ENCODE peak calls at places on chromosomes 12 and 14, in ten cellular contexts. C, Z, B, U, W, L, J, N, D and I are unnamed samples.

GRCh38 chr14:69101331-69101826 is 51.5 kb downstream of the DCAF5 start:
- DNase-seq in C (peak), Z (peak), B (no peak), U (no peak), W (peak), L (no peak), J (peak), N (peak), D (peak), I (no peak)

GRCh38 chr14:57199911-57200310 is 68.8 kb downstream of the EXOC5 start:
- DNase-seq in C (no peak), Z (no peak), B (no peak), U (no peak), W (no peak), L (no peak), J (no peak), N (no peak), D (no peak), I (no peak)

GRCh38 chr12:100365411-100365810 is 8.5 kb downstream of the SLC17A8 start:
- DNase-seq in C (no peak), Z (no peak), B (no peak), U (no peak), W (no peak), L (no peak), J (no peak), N (no peak), D (peak), I (no peak)

GRCh38 chr14:96682401-96682800 is 114.8 kb upstream of the VRK1 start:
- DNase-seq in C (no peak), Z (no peak), B (no peak), U (no peak), W (no peak), L (no peak), J (no peak), N (no peak), D (no peak), I (no peak)

GRCh38 chr14:71130491-71131179 is 223.4 kb downstream of the PCNX1 start:
- DNase-seq in C (no peak), Z (no peak), B (no peak), U (peak), W (peak), L (no peak), J (no peak), N (peak), D (peak), I (no peak)

GRCh38 chr14:21612324-21612723 is 22.4 kb downstream of the OR10G2 start:
- DNase-seq in C (no peak), Z (no peak), B (no peak), U (peak), W (peak), L (no peak), J (no peak), N (no peak), D (no peak), I (no peak)

GRCh38 chr14:21092147-21093011 is 6.1 kb downstream of the ZNF219 start:
- DNase-seq in C (peak), Z (peak), B (peak), U (no peak), W (peak), L (no peak), J (peak), N (peak), D (peak), I (peak)

GRCh38 chr12:109752117-109753053 is 38.8 kb downstream of the FAM222A start:
- DNase-seq in C (no peak), Z (no peak), B (peak), U (no peak), W (no peak), L (no peak), J (peak), N (no peak), D (no peak), I (peak)

GRCh38 chr12:28035483-28035882 is 63.0 kb upstream of the PTHLH start:
- DNase-seq in C (no peak), Z (no peak), B (no peak), U (no peak), W (peak), L (no peak), J (no peak), N (peak), D (peak), I (no peak)

GRCh38 chr14:73610692-73611091 is 1.6 kb upstream of the ACOT6 start:
- DNase-seq in C (no peak), Z (no peak), B (peak), U (no peak), W (no peak), L (no peak), J (no peak), N (no peak), D (peak), I (peak)

GRCh38 chr14:66281036-66281776 is 205.0 kb upstream of the CCDC196 start:
- DNase-seq in C (no peak), Z (no peak), B (no peak), U (no peak), W (no peak), L (no peak), J (no peak), N (no peak), D (no peak), I (no peak)

GRCh38 chr12:95700316-95700785 is 90.2 kb downstream of the NTN4 start:
- DNase-seq in C (no peak), Z (no peak), B (no peak), U (peak), W (peak), L (no peak), J (no peak), N (no peak), D (no peak), I (no peak)

GRCh38 chr12:26940820-26941219 is 2.5 kb downstream of the FGFR1OP2 start:
- DNase-seq in C (no peak), Z (no peak), B (no peak), U (no peak), W (peak), L (no peak), J (no peak), N (peak), D (no peak), I (no peak)

GRCh38 chr12:10771132-10771733 is 31.2 kb downstream of the TAS2R7 start:
- DNase-seq in C (peak), Z (peak), B (no peak), U (no peak), W (peak), L (no peak), J (peak), N (peak), D (peak), I (peak)

DNA sequence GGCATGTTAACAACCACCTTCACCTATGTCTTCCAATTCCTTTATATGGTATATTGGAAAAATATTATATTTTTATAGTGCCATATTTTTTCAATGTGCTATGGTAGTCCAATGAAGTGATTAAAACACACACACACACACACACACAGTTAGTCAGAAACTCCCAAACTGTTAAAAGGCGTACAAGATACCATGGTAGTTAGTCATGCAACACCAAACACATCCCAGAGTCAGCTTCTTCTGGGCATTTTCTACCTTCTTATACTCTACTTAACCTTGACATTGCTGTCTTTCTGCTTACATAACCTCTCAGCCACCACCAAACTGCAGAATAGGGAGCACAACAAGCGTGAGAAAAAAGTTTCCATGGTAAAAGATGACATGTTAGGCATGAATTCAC is 113.8 kb downstream of the KLHL28 start:
- DNase-seq in C (no peak), Z (no peak), B (no peak), U (no peak), W (no peak), L (no peak), J (no peak), N (no peak), D (no peak), I (no peak)
- TF ChIP-seq MAX in C (no peak), Z (no peak), B (no peak), U (no peak), W (no peak), L (no peak), J (no peak), N (no peak), D (no peak), I (no peak)

GRCh38 chr14:99522934-99523660 is 41.9 kb downstream of the CCNK start:
- DNase-seq in C (no peak), Z (no peak), B (no peak), U (no peak), W (no peak), L (no peak), J (no peak), N (peak), D (no peak), I (no peak)
- TF ChIP-seq MAX in C (no peak), Z (no peak), B (no peak), U (no peak), W (no peak), L (no peak), J (no peak), N (no peak), D (no peak), I (no peak)

DNA sequence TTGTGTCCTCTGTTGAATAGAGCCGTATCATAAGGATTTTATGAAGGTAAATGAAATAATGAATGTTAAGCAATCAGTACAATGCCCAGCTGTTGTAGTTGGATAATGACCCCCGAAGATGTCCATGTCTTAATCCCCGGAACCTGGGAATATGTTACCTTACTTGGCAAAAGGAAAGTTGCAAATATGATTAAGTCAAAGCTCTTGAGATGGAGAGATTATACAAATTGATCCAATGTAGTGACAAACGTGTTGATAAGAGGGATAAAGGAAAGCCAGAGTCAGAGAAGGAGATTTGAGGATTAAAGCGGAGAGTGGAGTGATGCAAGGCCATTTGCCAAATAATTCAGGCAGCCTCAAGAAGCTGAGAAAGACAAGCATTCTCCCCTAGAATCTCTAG is 19.2 kb upstream of the MGAT4C start:
- DNase-seq in C (no peak), Z (no peak), B (no peak), U (no peak), W (no peak), L (no peak), J (no peak), N (no peak), D (no peak), I (no peak)
- TF ChIP-seq MAX in C (no peak), Z (no peak), B (no peak), U (no peak), W (no peak), L (no peak), J (no peak), N (no peak), D (no peak), I (no peak)

GRCh38 chr12:16347391-16348298 is at the start of gene MGST1:
- DNase-seq in C (peak), Z (peak), B (peak), U (peak), W (peak), L (peak), J (peak), N (peak), D (peak), I (peak)
- TF ChIP-seq MAX in C (peak), Z (peak), B (peak), U (no peak), W (peak), L (peak), J (peak), N (peak), D (peak), I (peak)